ENCODE peak calls at places on chromosomes 13 and 19, in seven cellular contexts. Y, N, X, K, M, C and P are unnamed samples. For H3K4me1, the result is how much of the 10 kb centered on the place peaks cover.

GRCh38 chr13:78595458-78595818 is 7.9 kb downstream of the POU4F1 start:
- DNase-seq in K (no peak), N (no peak), C (no peak), X (no peak), Y (no peak), M (no peak), P (no peak)

GRCh38 chr13:48644141-48644540 is 9.6 kb upstream of the CYSLTR2 start:
- DNase-seq in Y (no peak), K (no peak), C (no peak), X (no peak), N (no peak), M (no peak), P (no peak)

GRCh38 chr13:67238277-67238859 is 8.2 kb upstream of the PCDH9 start:
- DNase-seq in K (no peak), N (no peak), M (no peak), C (no peak), Y (no peak), X (peak), P (no peak)

GRCh38 chr19:4909172-4909896 is at the start of gene UHRF1:
- DNase-seq in C (no peak), M (no peak), K (no peak), X (no peak), N (no peak), Y (no peak), P (peak)

GRCh38 chr19:40367577-40368434 is 19.3 kb downstream of the PLD3 start:
- DNase-seq in X (no peak), Y (no peak), K (no peak), C (no peak), M (no peak), N (no peak), P (no peak)

GRCh38 chr13:73991884-73992283 is 142.3 kb downstream of the KLF12 start:
- DNase-seq in M (no peak), N (no peak), K (no peak), C (no peak), Y (no peak), X (no peak), P (no peak)

GRCh38 chr13:112711528-112712265 is 21.9 kb downstream of the ATP11A start:
- DNase-seq in X (peak), K (peak), M (peak), C (peak), N (peak), Y (peak), P (no peak)

GRCh38 chr13:22173605-22174004 is 502.7 kb downstream of the FGF9 start:
- DNase-seq in M (no peak), C (no peak), Y (no peak), N (no peak), K (no peak), X (peak), P (no peak)

GRCh38 chr19:46639356-46640061 is 3.5 kb upstream of the GNG8 start:
- DNase-seq in Y (no peak), C (peak), X (peak), M (peak), N (peak), K (no peak), P (peak)

GRCh38 chr19:32852216-32852615 is 17.4 kb downstream of the SLC7A9 start:
- DNase-seq in C (no peak), N (no peak), K (no peak), X (no peak), M (no peak), Y (no peak), P (no peak)

GRCh38 chr19:51493776-51494175 is 7.8 kb downstream of the SIGLEC12 start:
- DNase-seq in X (no peak), M (no peak), C (no peak), N (no peak), Y (no peak), K (no peak), P (no peak)

GRCh38 chr19:7482584-7483439 is 6.0 kb downstream of the PEX11G start:
- DNase-seq in C (peak), X (no peak), Y (no peak), M (no peak), K (no peak), N (no peak), P (peak)

GRCh38 chr13:21297452-21297851 is 121.0 kb downstream of the MRPL57 start:
- DNase-seq in Y (no peak), X (no peak), M (no peak), K (no peak), N (no peak), C (no peak), P (no peak)

GRCh38 chr13:51557875-51558604 is 26.2 kb upstream of the WDFY2 start:
- DNase-seq in K (no peak), Y (no peak), X (peak), N (no peak), C (no peak), M (no peak), P (no peak)

GRCh38 chr19:41323023-41323422 is 13.1 kb downstream of the CCDC97 start:
- DNase-seq in Y (no peak), C (no peak), N (no peak), X (peak), M (no peak), K (no peak), P (no peak)

GRCh38 chr13:21435710-21436151 is 23.4 kb downstream of the ZDHHC20 start:
- DNase-seq in X (peak), N (peak), Y (peak), C (peak), M (peak), K (peak), P (peak)

GRCh38 chr13:109088101-109088500 is 458.7 kb downstream of the MYO16 start:
- DNase-seq in X (no peak), C (no peak), Y (no peak), K (no peak), M (no peak), N (no peak), P (no peak)

DNA sequence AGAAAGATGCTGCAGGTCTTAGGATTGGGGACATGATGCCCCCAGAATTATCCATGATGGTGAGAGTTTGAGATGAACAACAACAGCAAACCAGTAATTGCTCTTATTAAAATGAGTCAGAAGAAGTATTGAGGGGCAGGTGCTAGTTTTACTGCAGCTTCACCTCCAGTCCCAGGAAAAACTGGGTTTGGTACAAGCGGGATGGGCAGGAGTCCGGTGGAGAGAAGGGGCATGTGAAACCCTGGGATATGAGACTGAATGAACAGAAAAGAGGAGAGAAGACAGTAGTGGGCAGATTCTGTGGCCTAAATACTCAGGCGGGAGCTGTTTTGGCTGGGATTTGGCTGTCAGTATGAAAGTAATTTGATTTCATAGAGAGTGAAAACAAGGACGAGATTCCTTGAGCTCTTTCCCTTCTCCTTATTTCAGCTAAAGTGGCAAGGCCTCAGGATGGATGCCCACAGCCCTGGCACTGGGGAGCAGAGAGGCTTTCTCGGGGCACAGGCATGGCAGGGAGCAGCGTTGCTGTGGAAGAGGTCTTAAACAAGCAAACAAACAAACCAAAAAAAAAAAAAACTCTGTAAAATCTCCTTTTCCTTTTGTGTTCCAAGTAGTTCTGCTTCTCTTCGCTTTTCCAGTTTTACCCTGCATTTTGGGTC is 30.7 kb downstream of the NFIX start:
- DNase-seq in Y (no peak), X (no peak), K (no peak), M (no peak), C (no peak), N (no peak), P (no peak)
- H3K4me1 ChIP-seq in Y (under half), X (under half), K (half or more), M (half or more), C (half or more), N (half or more), P (under half)

DNA sequence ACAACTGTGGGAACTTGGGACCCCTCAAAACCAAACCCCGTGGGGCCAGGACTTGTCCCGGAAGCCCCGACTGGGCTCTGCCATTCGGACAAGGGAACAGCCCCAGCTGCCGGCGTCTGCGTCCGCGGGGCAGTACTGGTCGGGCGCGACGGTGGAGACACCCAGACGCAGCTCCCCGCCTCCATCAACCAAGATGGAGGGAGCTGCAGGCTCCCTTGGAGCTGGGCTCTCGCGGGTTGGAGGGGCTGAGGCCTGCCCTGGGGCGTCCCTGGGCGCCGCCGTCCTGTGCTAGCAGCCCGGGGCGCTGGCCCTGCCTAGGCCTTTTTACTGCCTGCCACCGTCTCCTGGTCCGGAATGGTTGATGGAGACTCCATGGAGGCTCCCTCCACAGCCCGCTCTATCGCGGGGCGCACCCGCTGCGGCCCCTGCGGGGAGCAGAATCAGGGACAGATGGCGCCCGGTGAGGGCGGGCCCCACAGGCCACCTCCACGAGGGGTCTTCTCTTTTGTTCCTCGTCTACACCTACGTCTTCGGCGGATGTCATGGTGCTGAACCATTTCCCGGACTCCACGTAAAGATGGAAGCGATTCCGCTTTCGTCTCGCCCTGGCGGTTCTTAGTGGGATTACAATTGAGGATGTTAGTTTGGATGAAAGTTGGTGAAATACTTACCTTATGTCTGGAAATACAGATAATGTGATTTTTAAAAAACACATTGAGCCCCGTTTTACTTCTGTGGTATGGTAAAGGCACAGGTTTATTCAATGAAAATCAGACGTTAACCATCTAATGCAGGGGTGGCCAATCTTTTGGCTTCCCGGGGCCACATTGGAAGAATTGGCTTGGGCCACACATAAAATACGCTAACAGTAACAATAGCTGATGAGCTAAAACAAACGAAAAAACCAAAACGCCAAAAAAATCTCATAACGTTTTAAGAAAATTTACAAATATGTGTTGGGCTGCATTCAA is 1.2 kb upstream of the ZMYM5 start:
- DNase-seq in K (peak), M (peak), C (peak), X (peak), Y (peak), N (no peak), P (no peak)
- TF ChIP-seq CTCF in K (peak), M (peak), C (peak), X (peak), Y (peak), N (peak), P (peak)

GRCh38 chr13:44273991-44274810 is 99.4 kb upstream of the SERP2 start:
- DNase-seq in M (no peak), C (no peak), K (no peak), N (no peak), X (peak), Y (no peak), P (peak)
- H3K4me1 ChIP-seq in M (under half), C (half or more), K (half or more), N (under half), X (under half), Y (under half), P (under half)

DNA sequence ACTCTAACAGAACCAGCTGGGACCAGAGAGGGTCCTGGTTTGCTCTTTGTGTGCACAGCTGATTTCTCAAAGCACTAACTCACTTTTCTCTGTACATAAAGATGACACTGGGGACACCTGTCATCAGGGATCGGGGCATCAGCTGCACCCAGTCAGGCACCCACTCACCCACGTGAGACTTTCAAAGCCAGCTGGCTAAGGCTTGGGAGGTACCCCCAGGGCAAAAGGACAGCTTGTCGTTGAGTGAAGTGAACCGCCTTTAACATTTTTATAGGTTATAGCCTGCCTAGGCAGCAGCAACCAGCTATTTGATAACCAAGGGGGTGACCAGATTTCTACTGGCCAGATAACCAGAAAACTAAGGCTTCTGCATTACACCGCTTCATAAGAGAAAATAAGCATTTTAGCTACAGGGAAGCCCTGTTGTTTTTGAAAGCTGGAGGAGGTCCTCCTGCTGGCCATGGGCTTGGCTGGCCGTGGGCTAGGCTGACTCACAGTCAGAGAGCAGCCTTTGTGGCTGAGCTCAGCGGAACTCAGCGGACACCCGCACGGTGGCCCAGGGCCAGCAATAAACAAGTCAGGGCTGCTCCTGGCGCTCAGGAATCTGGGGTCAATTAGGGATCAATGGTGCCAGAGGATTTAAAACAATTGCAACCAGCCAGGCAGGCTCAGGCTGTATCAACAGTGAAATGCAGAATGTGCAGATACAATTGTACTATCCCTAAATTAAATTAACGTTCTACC is 57.1 kb downstream of the ALOX5AP start:
- DNase-seq in Y (peak), C (peak), X (peak), N (peak), M (peak), K (peak), P (peak)
- TF ChIP-seq CTCF in Y (no peak), C (peak), X (peak), N (no peak), M (peak), K (no peak), P (no peak)

GRCh38 chr19:16605552-16605951 is 22.5 kb downstream of the MED26 start:
- DNase-seq in K (no peak), X (no peak), N (no peak), M (no peak), Y (no peak), C (no peak), P (no peak)
- H3K4me1 ChIP-seq in K (half or more), X (under half), N (under half), M (under half), Y (under half), C (under half), P (under half)

GRCh38 chr19:19697589-19697988 is 28.9 kb downstream of the ZNF101 start:
- DNase-seq in X (no peak), C (no peak), M (no peak), K (no peak), Y (no peak), N (no peak), P (no peak)

GRCh38 chr19:19691683-19692082 is 23.0 kb downstream of the ZNF101 start:
- DNase-seq in C (no peak), X (no peak), Y (no peak), K (no peak), M (no peak), N (no peak), P (no peak)

DNA sequence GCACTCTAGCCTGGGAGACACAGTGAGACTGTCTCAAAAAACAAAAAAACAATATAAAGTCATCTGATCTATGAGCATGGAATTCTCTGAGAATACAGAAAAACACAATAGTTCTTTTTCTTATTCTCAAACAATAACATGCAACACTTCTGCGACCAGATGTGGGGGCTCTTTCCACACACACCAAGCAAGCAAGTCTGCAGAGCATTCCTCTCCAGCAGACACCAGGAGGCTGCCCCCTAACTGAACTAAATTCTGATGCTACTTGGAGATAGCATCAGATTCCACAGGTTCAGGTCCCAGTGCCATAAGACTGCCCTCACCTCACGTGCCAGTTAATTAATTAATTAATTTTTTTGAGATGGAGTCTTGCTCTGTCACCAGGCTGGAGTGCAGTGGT is 27.7 kb downstream of the ZNF101 start:
- DNase-seq in Y (no peak), N (no peak), K (no peak), X (no peak), M (no peak), C (no peak), P (no peak)
- TF ChIP-seq CTCF in Y (no peak), N (no peak), K (no peak), X (no peak), M (no peak), C (no peak), P (no peak)

GRCh38 chr19:1807030-1807694 is 4.9 kb downstream of the ATP8B3 start:
- DNase-seq in K (no peak), N (no peak), Y (no peak), C (no peak), X (no peak), M (no peak), P (no peak)
- H3K4me1 ChIP-seq in K (under half), N (under half), Y (under half), C (under half), X (under half), M (under half), P (under half)